ENCODE peak calls at places on chromosomes 4 and X, in ten cellular contexts. I, G, Z, Q, K, F, T, J, E and B are unnamed samples.

GRCh38 chrX:65136424-65136823 is 160.2 kb upstream of the ZC4H2 start:
- DNase-seq in I (no peak), K (no peak), Z (no peak), Q (no peak), F (no peak), E (no peak), T (no peak), J (no peak), G (no peak), B (no peak)

GRCh38 chrX:53594354-53594753 is 92.2 kb downstream of the HUWE1 start:
- DNase-seq in F (no peak), E (peak), Q (no peak), Z (no peak), I (no peak), G (no peak), T (no peak), J (no peak), K (no peak), B (no peak)

GRCh38 chrX:136574548-136574947 is 42.5 kb downstream of the VGLL1 start:
- DNase-seq in T (no peak), Z (no peak), F (no peak), G (no peak), J (no peak), E (no peak), I (no peak), K (no peak), Q (no peak), B (no peak)

GRCh38 chr4:43456383-43456782 is 563.9 kb downstream of the GRXCR1 start:
- DNase-seq in T (no peak), K (no peak), I (no peak), Q (no peak), F (no peak), G (peak), Z (no peak), J (no peak), E (peak), B (no peak)

GRCh38 chr4:108828620-108829019 is 65.8 kb upstream of the ETNPPL start:
- DNase-seq in F (no peak), Z (no peak), I (no peak), G (no peak), K (no peak), Q (no peak), J (no peak), T (no peak), E (no peak), B (no peak)

GRCh38 chr4:77921701-77922100 is 59.1 kb downstream of the MRPL1 start:
- DNase-seq in F (peak), Q (no peak), T (no peak), E (peak), J (no peak), G (peak), Z (no peak), K (no peak), I (no peak), B (no peak)

GRCh38 chr4:8409271-8410065 is 31.1 kb downstream of the ACOX3 start:
- DNase-seq in T (no peak), F (no peak), Q (peak), K (no peak), J (no peak), G (peak), I (no peak), Z (no peak), E (peak), B (no peak)

GRCh38 chr4:87896020-87896621 is 63.4 kb downstream of the MEPE start:
- DNase-seq in I (no peak), J (no peak), F (peak), G (peak), Q (no peak), E (peak), Z (peak), T (no peak), K (no peak), B (no peak)

GRCh38 chr4:7571736-7572135 is 137.0 kb upstream of the PSAPL1 start:
- DNase-seq in K (no peak), Z (no peak), T (no peak), G (no peak), I (no peak), J (no peak), E (no peak), Q (no peak), F (no peak), B (no peak)

GRCh38 chrX:55710701-55711100 is 6.8 kb upstream of the RRAGB start:
- DNase-seq in I (no peak), K (no peak), Q (no peak), J (no peak), G (peak), Z (no peak), E (peak), F (no peak), T (no peak), B (no peak)

GRCh38 chr4:76197001-76197743 is 16.5 kb downstream of the SCARB2 start:
- DNase-seq in J (no peak), G (peak), K (no peak), Q (no peak), F (no peak), E (no peak), T (no peak), Z (no peak), I (no peak), B (no peak)

GRCh38 chr4:118373614-118374255 is 20.9 kb upstream of the PRSS12 start:
- DNase-seq in F (no peak), Z (no peak), T (no peak), K (no peak), J (no peak), I (no peak), G (peak), Q (no peak), E (peak), B (no peak)

GRCh38 chrX:94612140-94612539 is 938.1 kb downstream of the FAM133A start:
- DNase-seq in T (no peak), F (no peak), Q (no peak), G (no peak), I (no peak), J (no peak), K (no peak), Z (no peak), E (no peak), B (no peak)

GRCh38 chrX:150449313-150449712 is 86.2 kb downstream of the MAMLD1 start:
- DNase-seq in K (no peak), I (no peak), Q (no peak), F (no peak), T (no peak), Z (no peak), J (no peak), G (no peak), E (no peak), B (no peak)
- TF ChIP-seq CTCF in K (no peak), I (no peak), Q (no peak), F (peak), T (no peak), Z (peak), J (no peak), G (no peak), E (peak), B (no peak)

GRCh38 chrX:24520472-24520871 is 55.4 kb downstream of the PDK3 start:
- DNase-seq in K (no peak), E (no peak), F (no peak), I (no peak), J (no peak), Z (no peak), G (no peak), T (no peak), Q (no peak), B (no peak)

GRCh38 chrX:24513416-24513815 is 48.3 kb downstream of the PDK3 start:
- DNase-seq in I (no peak), Q (no peak), E (no peak), J (no peak), K (no peak), G (no peak), Z (no peak), T (no peak), F (no peak), B (no peak)

DNA sequence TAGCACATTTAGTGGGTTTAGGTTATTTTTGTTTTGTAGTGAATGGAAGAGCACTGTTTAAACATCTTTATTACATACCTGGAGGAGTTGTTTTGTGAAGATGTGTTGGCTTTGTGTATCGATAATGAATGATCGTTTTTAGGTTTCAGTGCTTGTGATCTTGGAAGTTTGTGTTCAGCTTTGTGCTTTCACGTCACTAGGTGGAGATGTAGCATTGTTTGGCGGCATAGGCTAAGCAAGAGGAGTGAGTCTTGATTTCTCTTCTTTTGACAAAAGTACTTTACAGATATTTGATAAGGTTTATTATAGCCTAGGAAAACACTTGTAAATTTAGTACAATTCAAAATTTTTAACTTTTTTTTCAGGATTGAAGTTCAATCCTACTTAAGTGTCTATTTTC is 50.4 kb downstream of the PDK3 start:
- DNase-seq in Q (no peak), E (peak), J (no peak), G (peak), K (no peak), T (no peak), Z (no peak), I (no peak), F (no peak), B (no peak)
- TF ChIP-seq CTCF in Q (peak), E (peak), J (peak), G (peak), K (peak), T (no peak), Z (peak), I (peak), F (no peak), B (no peak)

DNA sequence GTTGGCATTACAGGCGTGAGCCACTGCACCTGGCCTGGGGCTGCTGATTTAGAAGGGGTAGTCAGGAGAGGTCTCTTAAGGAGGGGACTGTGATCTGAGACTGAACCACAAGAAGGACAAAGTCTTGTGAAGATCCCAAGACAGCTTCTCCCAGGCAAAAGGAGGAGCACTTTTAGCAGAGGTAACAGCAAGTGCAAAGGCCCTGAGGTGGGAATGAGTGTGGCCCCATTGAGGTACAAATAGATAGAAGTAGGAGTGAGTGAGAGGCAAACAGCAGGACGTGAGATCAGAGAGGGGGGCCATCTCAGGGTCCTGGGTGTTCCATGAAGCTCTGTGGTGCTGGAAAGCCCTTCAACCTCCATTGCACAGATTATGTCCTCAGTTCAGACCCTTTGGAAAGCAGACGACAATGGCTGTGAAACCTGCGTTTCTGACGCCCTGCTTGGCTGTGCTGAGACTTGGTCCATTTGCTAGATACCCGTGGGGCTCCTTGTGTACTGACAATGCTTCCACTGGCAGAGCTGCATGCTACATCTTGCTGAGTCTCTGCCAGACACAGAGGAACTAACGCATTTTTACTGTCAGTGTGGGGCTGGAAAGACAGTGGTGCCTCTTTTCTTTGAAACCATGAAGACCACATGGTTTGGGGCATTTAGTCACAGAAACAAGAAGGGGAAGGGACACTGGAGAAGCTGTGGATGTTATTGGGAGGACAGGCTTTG is 1.3 kb upstream of the CCKAR start:
- DNase-seq in G (no peak), Q (no peak), F (no peak), K (no peak), Z (no peak), I (no peak), J (no peak), E (no peak), T (no peak), B (no peak)
- TF ChIP-seq CTCF in G (no peak), Q (no peak), F (no peak), K (no peak), Z (no peak), I (no peak), J (no peak), E (no peak), T (no peak), B (no peak)

GRCh38 chrX:78024349-78025108 is 55.1 kb upstream of the PGAM4 start:
- DNase-seq in G (peak), F (peak), Z (peak), Q (no peak), I (no peak), E (peak), T (no peak), J (no peak), K (no peak), B (peak)

GRCh38 chrX:78035061-78035460 is 65.6 kb upstream of the PGAM4 start:
- DNase-seq in I (no peak), T (no peak), E (no peak), Z (no peak), K (no peak), J (no peak), Q (no peak), G (no peak), F (no peak), B (no peak)

GRCh38 chrX:78027798-78028197 is 58.4 kb upstream of the PGAM4 start:
- DNase-seq in E (no peak), J (no peak), I (no peak), K (no peak), T (no peak), G (no peak), Q (no peak), Z (no peak), F (no peak), B (no peak)

GRCh38 chrX:78029663-78030062 is 60.2 kb upstream of the PGAM4 start:
- DNase-seq in I (no peak), G (peak), T (no peak), E (peak), J (no peak), K (peak), F (no peak), Q (no peak), Z (no peak), B (no peak)
- TF ChIP-seq CTCF in I (peak), G (peak), T (peak), E (peak), J (peak), K (peak), F (peak), Q (peak), Z (peak), B (peak)

DNA sequence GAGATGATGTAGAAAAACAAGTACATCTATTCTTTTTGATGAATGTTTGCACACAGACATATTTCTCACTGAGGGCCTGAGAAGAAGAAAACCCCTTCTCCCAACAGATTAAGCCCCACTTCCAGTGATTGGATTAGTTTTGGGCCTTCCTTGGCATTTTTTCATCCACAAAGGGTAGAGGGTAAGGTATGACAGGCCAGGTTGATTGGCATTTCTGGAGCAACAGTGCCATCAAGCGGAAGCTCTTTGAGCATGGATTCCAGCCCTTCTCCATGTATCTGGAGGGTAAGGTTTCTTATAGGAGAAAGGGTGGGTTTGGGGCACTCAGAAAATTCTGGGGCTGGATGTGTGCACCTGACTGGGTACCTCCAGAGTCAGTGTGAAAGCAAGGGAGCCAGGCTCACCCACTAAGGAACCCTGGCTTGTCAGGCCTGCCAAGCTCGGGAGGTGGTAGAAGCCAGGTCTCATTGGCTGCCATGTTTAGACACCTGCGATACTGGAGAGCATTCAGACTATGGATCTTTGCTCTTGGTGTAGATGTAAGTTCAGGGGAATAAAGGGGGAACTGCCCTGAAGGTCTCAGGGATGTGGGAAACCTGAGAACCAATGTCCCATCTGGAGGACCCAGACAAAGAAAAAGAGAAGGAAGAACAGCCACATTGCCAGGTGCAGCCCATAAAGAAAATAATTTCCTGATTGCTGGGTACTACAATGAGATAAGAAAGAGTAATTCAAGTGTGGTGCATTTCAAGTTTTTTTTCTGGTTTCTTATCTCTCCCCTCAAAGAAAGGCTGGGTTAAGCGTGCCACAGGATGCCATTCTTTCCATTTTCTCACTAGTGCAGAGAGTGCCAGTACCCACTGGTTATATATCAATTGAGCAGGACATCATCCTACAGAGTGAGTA is 222.3 kb upstream of the AGTR2 start:
- DNase-seq in Q (no peak), K (no peak), T (no peak), G (no peak), J (no peak), I (no peak), F (no peak), Z (no peak), E (no peak), B (no peak)
- TF ChIP-seq CTCF in Q (no peak), K (no peak), T (no peak), G (no peak), J (no peak), I (no peak), F (no peak), Z (peak), E (no peak), B (no peak)